ENCODE peak calls at places on chromosome X, in seven cellular contexts. M is RWPE1, O is fibroblast of mammary gland, B is OCI-LY7, L is choroid plexus epithelial cell, W is GM13976, A is uterus. S is an unnamed sample.

GRCh38 chrX:22395372-22395771 is 122.7 kb downstream of the CBLL2 start:
- DNase-seq in B (no peak), A (no peak), W (no peak), O (peak), M (peak), L (peak), S (no peak)

GRCh38 chrX:17939724-17940123 is 78.6 kb upstream of the RAI2 start:
- DNase-seq in A (peak), M (no peak), O (no peak), L (no peak), W (no peak), B (no peak), S (no peak)

GRCh38 chrX:39372126-39372525 is 570.9 kb downstream of the MID1IP1 start:
- DNase-seq in B (no peak), O (no peak), M (no peak), L (no peak), A (no peak), W (no peak), S (no peak)

GRCh38 chrX:133544105-133544504 is 128.8 kb upstream of the GPC4 start:
- DNase-seq in L (peak), A (peak), M (peak), B (no peak), O (peak), W (no peak), S (no peak)

GRCh38 chrX:10165580-10166247 is 8.9 kb downstream of the CLCN4 start:
- DNase-seq in O (no peak), W (peak), A (no peak), L (no peak), B (no peak), M (no peak), S (no peak)

GRCh38 chrX:13087322-13088154 is 43.1 kb upstream of the FAM9C start:
- DNase-seq in B (peak), A (no peak), L (peak), W (peak), M (peak), O (no peak), S (no peak)

GRCh38 chrX:123184858-123185251 is 777 bp downstream of the GRIA3 start:
- DNase-seq in O (peak), W (peak), A (peak), M (no peak), B (no peak), L (no peak), S (no peak)

GRCh38 chrX:119234931-119235555 is 1.0 kb upstream of the PGRMC1 start:
- DNase-seq in M (no peak), B (no peak), A (peak), O (peak), W (no peak), L (peak), S (peak)

GRCh38 chrX:120281021-120281624 is 30.1 kb downstream of the TMEM255A start:
- DNase-seq in O (no peak), L (no peak), M (no peak), A (no peak), B (no peak), W (no peak), S (no peak)

GRCh38 chrX:103248553-103248952 is 6.4 kb downstream of the TCEAL8 start:
- DNase-seq in W (peak), B (peak), O (peak), A (no peak), M (no peak), L (peak), S (no peak)

GRCh38 chrX:154696328-154697045 is 43.1 kb upstream of the CTAG2 start:
- DNase-seq in M (peak), A (no peak), B (no peak), L (peak), W (no peak), O (peak), S (no peak)

GRCh38 chrX:121256653-121257052 is 209.2 kb downstream of the GLUD2 start:
- DNase-seq in B (no peak), O (peak), L (no peak), A (no peak), M (peak), W (no peak), S (no peak)

GRCh38 chrX:9988762-9989161 is 21.6 kb downstream of the CLDN34 start:
- DNase-seq in M (peak), L (peak), A (no peak), O (peak), B (peak), W (no peak), S (no peak)

GRCh38 chrX:136269921-136270320 is 18.7 kb upstream of the MAP7D3 start:
- DNase-seq in W (no peak), O (no peak), A (no peak), M (no peak), B (no peak), L (no peak), S (no peak)

GRCh38 chrX:87805829-87806490 is 288.4 kb downstream of the KLHL4 start:
- DNase-seq in B (no peak), A (peak), M (no peak), W (no peak), L (peak), O (peak), S (no peak)

GRCh38 chrX:3712080-3712869 is 1.2 kb downstream of the PRKX start:
- DNase-seq in W (no peak), M (no peak), A (no peak), L (peak), B (peak), O (peak), S (no peak)

GRCh38 chrX:9859711-9860555 is 73.7 kb downstream of the SHROOM2 start:
- DNase-seq in M (no peak), O (peak), B (no peak), A (no peak), W (no peak), L (peak), S (no peak)

GRCh38 chrX:129693343-129693742 is 38.6 kb upstream of the APLN start:
- DNase-seq in L (no peak), B (no peak), O (no peak), A (no peak), M (no peak), W (no peak), S (no peak)

GRCh38 chrX:6644411-6644810 is 109.5 kb upstream of the VCX3A start:
- DNase-seq in M (no peak), L (no peak), W (no peak), A (no peak), B (peak), O (no peak), S (no peak)

GRCh38 chrX:119512145-119512800 is 44.0 kb downstream of the SLC25A5 start:
- DNase-seq in O (peak), W (peak), L (peak), B (peak), A (peak), M (peak), S (no peak)

GRCh38 chrX:52271212-52271611 is 86.5 kb downstream of the MAGED4 start:
- DNase-seq in L (peak), B (peak), O (peak), M (no peak), W (no peak), A (no peak), S (no peak)

GRCh38 chrX:113873056-113873455 is 710.8 kb upstream of the HTR2C start:
- DNase-seq in B (no peak), L (no peak), A (no peak), W (no peak), M (no peak), O (no peak), S (no peak)

GRCh38 chrX:44744828-44745227 is 99.0 kb upstream of the DUSP21 start:
- DNase-seq in O (no peak), W (no peak), M (no peak), L (no peak), B (no peak), A (no peak), S (no peak)

GRCh38 chrX:27996132-27996531 is 14.9 kb upstream of the DCAF8L1 start:
- DNase-seq in M (no peak), A (no peak), B (no peak), O (no peak), L (no peak), W (no peak), S (no peak)

GRCh38 chrX:56784666-56785065 is 55.6 kb downstream of the NBDY start:
- DNase-seq in L (no peak), W (no peak), B (no peak), O (no peak), A (no peak), M (no peak), S (no peak)

GRCh38 chrX:103240155-103240554 is 14.8 kb downstream of the TCEAL8 start:
- DNase-seq in B (no peak), L (no peak), A (no peak), O (no peak), W (no peak), M (no peak), S (no peak)

GRCh38 chrX:47743504-47743903 is 84.5 kb upstream of the UXT start:
- DNase-seq in W (no peak), A (no peak), B (no peak), M (no peak), O (peak), L (peak), S (no peak)

GRCh38 chrX:47321386-47321785 is 49.0 kb upstream of the ZNF157 start:
- DNase-seq in M (no peak), A (peak), W (no peak), B (no peak), O (peak), L (peak), S (no peak)

GRCh38 chrX:7019555-7019954 is 128.0 kb upstream of the STS start:
- DNase-seq in L (no peak), B (no peak), O (peak), W (no peak), A (no peak), M (no peak), S (no peak)

GRCh38 chrX:20382518-20383291 is 116.0 kb upstream of the RPS6KA3 start:
- DNase-seq in O (no peak), M (peak), W (peak), A (no peak), B (no peak), L (no peak), S (peak)

GRCh38 chrX:115689931-115690330 is 129.0 kb downstream of the PLS3 start:
- DNase-seq in A (no peak), O (peak), M (no peak), B (no peak), L (peak), W (no peak), S (no peak)

GRCh38 chrX:133183806-133184205 is 34.3 kb downstream of the TFDP3 start:
- DNase-seq in B (no peak), W (no peak), A (no peak), M (peak), O (no peak), L (no peak), S (no peak)

GRCh38 chrX:67094061-67094460 is 449.8 kb upstream of the AR start:
- DNase-seq in M (no peak), O (no peak), A (no peak), W (no peak), L (no peak), B (no peak), S (no peak)

GRCh38 chrX:38754102-38754790 is 47.0 kb upstream of the MID1IP1 start:
- DNase-seq in O (peak), M (peak), A (peak), W (peak), L (peak), B (peak), S (no peak)

GRCh38 chrX:129235903-129236302 is 287.4 kb downstream of the SMARCA1 start:
- DNase-seq in A (no peak), B (no peak), W (no peak), M (no peak), O (no peak), L (no peak), S (no peak)

GRCh38 chrX:111254896-111255693 is 15.2 kb downstream of the CAPN6 start:
- DNase-seq in L (peak), B (no peak), O (no peak), A (no peak), W (no peak), M (no peak), S (no peak)

GRCh38 chrX:102712967-102713677 is 874 bp downstream of the GPRASP2 start:
- DNase-seq in L (peak), W (peak), A (peak), M (peak), O (peak), B (no peak), S (peak)

GRCh38 chrX:96682516-96682915 is 2.1 kb upstream of the DIAPH2 start:
- DNase-seq in A (no peak), W (no peak), B (no peak), M (no peak), L (no peak), O (no peak), S (no peak)

DNA sequence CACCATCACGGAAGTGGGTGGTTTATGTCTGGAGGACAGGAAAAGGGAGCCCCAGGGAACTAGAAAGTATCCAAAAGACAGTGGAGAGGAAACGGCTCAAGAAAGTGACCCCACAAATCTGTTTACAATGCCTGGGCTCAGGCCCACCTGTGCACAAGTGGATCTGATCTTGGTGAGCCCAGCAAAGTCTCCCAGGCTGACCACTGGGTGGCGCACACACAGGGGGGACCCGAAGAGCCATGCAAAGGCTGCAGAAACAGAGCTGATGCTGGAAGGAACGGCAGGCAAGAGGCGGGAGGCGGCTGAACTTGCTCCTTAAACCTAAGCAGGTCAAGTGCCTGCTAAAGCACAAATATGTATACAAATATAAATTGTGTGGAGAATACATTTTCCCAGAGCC is 9.6 kb downstream of the HAUS7 start:
- DNase-seq in M (peak), A (no peak), L (peak), O (peak), B (peak), W (peak), S (peak)
- TF ChIP-seq CTCF in M (peak), A (peak), L (peak), O (peak), B (peak), W (peak), S (peak)

GRCh38 chrX:149504226-149504914 is 736 bp downstream of the IDS start:
- DNase-seq in A (no peak), O (peak), B (peak), M (no peak), L (no peak), W (peak), S (no peak)

GRCh38 chrX:149508467-149508866 is 3.4 kb upstream of the IDS start:
- DNase-seq in W (no peak), A (no peak), L (no peak), O (no peak), B (no peak), M (no peak), S (no peak)

GRCh38 chrX:149505671-149506070 is 565 bp upstream of the IDS start:
- DNase-seq in B (no peak), M (no peak), W (no peak), A (no peak), L (no peak), O (no peak), S (no peak)

GRCh38 chrX:149506349-149506748 is 1.2 kb upstream of the IDS start:
- DNase-seq in L (no peak), O (no peak), B (no peak), W (no peak), M (no peak), A (no peak), S (no peak)

DNA sequence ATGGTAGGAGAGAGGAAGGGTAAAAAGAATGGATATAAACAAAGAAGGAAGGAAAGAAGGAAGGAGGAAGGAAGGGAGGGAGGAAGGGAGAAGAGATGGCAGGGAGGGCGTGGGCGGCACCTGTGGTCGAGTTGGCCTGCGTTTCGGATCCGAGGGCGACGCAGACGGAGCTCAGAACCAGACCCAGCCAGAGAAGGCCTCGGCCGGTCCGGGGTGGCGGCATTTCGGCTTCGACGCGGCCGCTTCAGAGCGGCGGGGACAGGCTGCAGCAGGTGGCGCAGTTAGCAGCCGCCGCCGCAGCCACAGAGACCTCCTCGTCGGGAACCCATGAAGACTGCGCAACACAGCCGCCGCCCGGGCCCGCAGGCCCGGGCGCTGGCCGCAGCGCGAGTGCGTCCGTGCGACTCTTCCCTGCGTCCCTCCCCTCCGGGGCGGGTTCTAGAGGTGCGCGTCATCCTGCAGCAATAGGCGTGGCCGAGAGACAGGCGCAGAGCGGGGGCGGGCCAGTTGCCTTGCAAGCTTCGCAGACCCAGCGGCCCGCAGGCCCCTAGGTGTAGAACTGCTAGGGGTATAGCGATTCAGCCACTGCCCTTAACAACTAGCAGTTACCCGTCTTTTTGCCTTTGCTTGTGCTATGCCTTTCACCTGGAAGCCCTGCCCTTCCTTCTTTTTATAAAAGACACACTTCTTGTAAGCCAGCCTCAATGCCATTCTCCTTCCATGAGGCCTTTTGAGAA is at the start of gene IDS:
- DNase-seq in L (peak), M (peak), B (peak), A (peak), O (peak), W (peak), S (peak)
- TF ChIP-seq CTCF in L (no peak), M (no peak), B (no peak), A (no peak), O (no peak), W (no peak), S (no peak)

DNA sequence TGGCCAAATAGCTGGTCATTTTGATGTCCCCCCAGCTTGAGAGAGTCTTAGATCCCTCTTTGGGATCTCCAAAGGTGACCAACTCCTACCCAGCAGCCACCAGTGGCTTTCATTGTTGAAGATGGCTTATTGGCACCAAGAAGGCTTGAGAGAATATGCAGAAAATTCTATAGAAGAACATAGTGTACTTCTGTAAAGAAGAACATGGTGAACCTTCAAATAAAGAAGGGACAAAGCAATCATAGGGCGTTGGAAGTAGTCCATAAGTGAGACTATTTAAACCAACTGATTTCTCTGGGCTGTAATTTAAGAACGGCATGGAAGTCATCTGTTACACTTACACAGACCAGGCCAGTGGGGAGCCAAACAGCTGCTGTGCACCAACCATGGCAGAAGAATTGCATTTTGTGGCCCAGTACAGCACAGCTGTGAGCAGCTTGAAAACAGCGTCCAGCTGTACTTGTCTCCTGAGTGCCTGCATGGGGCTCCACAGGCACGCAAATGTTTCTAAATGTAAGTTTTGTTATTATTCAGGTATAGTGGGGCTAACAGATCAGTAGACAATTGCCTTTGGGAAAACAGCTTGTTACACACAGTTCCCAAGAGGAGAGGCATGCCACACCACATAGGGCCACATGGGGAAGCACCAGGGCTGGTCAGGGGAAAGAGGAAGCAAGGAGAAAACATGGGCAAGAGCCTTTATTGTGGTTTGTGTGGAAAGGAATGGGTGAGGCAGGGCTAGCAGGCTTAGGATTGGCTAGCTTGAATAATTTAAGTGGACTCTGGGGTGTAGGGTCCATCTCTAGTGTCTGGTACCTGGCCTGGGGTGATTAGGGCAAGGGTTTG is 125.0 kb downstream of the ARHGAP6 start:
- DNase-seq in M (no peak), L (peak), A (no peak), B (no peak), O (no peak), W (no peak), S (peak)
- TF ChIP-seq CTCF in M (no peak), L (peak), A (no peak), B (no peak), O (peak), W (peak), S (no peak)

GRCh38 chrX:131830400-131831184 is 192.5 kb upstream of the STK26 start:
- DNase-seq in L (peak), W (no peak), O (peak), A (peak), M (peak), B (peak), S (peak)

GRCh38 chrX:131831185-131831520 is 191.9 kb upstream of the STK26 start:
- DNase-seq in L (no peak), B (no peak), A (no peak), O (peak), M (no peak), W (no peak), S (no peak)

GRCh38 chrX:131828482-131828881 is 194.6 kb upstream of the STK26 start:
- DNase-seq in L (no peak), W (no peak), O (no peak), M (no peak), A (no peak), B (no peak), S (no peak)

GRCh38 chrX:131826572-131826971 is 196.5 kb upstream of the STK26 start:
- DNase-seq in B (no peak), O (no peak), A (no peak), M (no peak), W (no peak), L (no peak), S (no peak)

DNA sequence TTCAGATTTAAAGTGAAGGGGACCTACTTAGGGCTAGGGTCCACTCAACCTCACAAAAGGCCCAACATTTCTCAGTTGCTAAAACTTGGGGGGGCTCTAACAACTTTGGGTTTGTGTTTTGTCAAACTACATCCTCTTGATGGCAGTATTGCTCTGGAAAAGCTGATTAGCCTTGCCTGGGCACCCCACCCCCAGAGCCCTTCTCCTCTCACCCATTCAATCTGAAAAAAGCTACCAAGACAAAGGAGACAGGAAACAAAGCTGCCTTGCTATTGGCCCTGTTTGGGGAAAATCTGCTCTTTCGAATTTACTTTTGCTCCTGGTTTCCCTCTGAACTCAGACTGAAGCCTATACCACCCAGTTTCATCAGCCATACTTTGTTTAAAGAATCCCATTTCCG is 195.2 kb upstream of the STK26 start:
- DNase-seq in B (peak), L (peak), M (no peak), A (no peak), O (no peak), W (no peak), S (no peak)
- TF ChIP-seq CTCF in B (peak), L (peak), M (no peak), A (no peak), O (peak), W (peak), S (peak)

DNA sequence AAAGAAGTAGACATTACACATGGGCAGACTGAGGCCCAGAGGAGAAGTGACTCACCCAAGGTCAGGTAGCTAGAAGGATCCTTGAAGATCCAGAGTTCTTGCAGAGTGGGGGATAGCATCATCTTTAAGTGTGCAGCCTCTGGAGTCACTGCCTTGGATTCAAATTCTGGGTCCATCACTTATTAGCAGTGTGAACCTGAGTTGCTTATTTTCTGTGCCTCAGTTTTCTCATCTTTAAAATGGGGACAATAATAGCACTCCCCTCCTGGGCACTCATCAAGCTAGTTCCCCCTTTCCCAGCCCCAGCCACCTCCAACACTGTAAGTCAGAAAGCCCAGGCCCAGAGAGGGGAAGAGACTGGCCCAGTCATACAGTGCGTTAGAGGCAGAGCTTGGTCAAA is 141.8 kb upstream of the PJA1 start:
- DNase-seq in O (no peak), B (no peak), A (no peak), M (no peak), W (no peak), L (no peak), S (no peak)
- TF ChIP-seq CTCF in O (no peak), B (no peak), A (no peak), M (no peak), W (no peak), L (no peak), S (no peak)